ENCODE peak calls at places on chromosomes 16 and 17, in four cellular contexts. T is Kasumi-1; D is uterus; R is stimulated activated CD8-positive, alpha-beta memory T cell treated with anti-CD3 and anti-CD28 coated beads, Interleukin-12 subunit alpha, Interleukin-12 subunit beta, amount 100 ng/mL, for 1 hour. L is an unnamed sample.

GRCh38 chr16:88303890-88304819 is 78.6 kb upstream of the ZNF469 start:
- DNase-seq in D (peak; percentile 75), R (no peak), T (no peak), L (no peak)

GRCh38 chr17:76427457-76428231 is 25.3 kb downstream of the UBE2O start:
- DNase-seq in D (no peak), T (no peak), R (no peak), L (no peak)

GRCh38 chr17:9144502-9145233 is 123.4 kb downstream of the NTN1 start:
- DNase-seq in R (no peak), D (no peak), T (no peak), L (no peak)

GRCh38 chr16:17227278-17227677 is 243.5 kb downstream of the XYLT1 start:
- DNase-seq in D (no peak), R (no peak), T (no peak), L (no peak)

GRCh38 chr17:49565948-49566491 is 9.7 kb upstream of the NXPH3 start:
- DNase-seq in R (no peak), T (peak; percentile 18), D (peak; percentile 89), L (no peak)

GRCh38 chr16:49748322-49748721 is 107.6 kb downstream of the ZNF423 start:
- DNase-seq in T (no peak), R (no peak), D (peak; percentile 73), L (no peak)

GRCh38 chr16:23597003-23597756 is 1.1 kb upstream of the NDUFAB1 start:
- DNase-seq in D (no peak), R (no peak), T (peak; percentile 53), L (peak; percentile 76)

GRCh38 chr16:4134434-4134833 is 18.2 kb upstream of the ADCY9 start:
- DNase-seq in T (no peak), R (no peak), D (no peak), L (no peak)

GRCh38 chr17:80799553-80800403 is 191.9 kb upstream of the CHMP6 start:
- DNase-seq in T (no peak), D (no peak), R (no peak), L (no peak)

GRCh38 chr16:17914168-17914567 is 422.4 kb downstream of the NPIPA8 start:
- DNase-seq in D (no peak), T (no peak), R (no peak), L (no peak)

GRCh38 chr17:82970818-82971610 is 108.4 kb upstream of the METRNL start:
- DNase-seq in D (no peak), T (no peak), R (no peak), L (no peak)

GRCh38 chr16:26765087-26765486 is 301.6 kb upstream of the C16orf82 start:
- DNase-seq in R (no peak), D (no peak), T (no peak), L (peak; percentile 14)

GRCh38 chr16:88005148-88005547 is 53.9 kb downstream of the BANP start:
- DNase-seq in T (peak; percentile 72), D (no peak), R (no peak), L (peak; percentile 70)

GRCh38 chr17:46003907-46004748 is 5.1 kb downstream of the STH start:
- DNase-seq in T (no peak), R (no peak), D (no peak), L (no peak)